ENCODE peak calls at places on chromosomes 6 and 20, in seven cellular contexts. F is IMR-90, D is PC-9, W is cardiac muscle cell, Y is PC-3, O is GM20000, P is WERI-Rb-1. S is an unnamed sample.

GRCh38 chr20:568097-568864 is 24.7 kb upstream of the CSNK2A1 start:
- DNase-seq in P (peak), Y (no peak), W (peak), D (no peak), F (no peak), O (no peak), S (no peak)

GRCh38 chr20:63956664-63957003 is 418 bp upstream of the UCKL1 start:
- DNase-seq in Y (peak), W (no peak), O (no peak), D (no peak), F (no peak), P (no peak), S (no peak)

GRCh38 chr6:154071236-154071635 is 32.2 kb downstream of the OPRM1 start:
- DNase-seq in D (no peak), O (no peak), Y (no peak), F (no peak), P (no peak), W (no peak), S (no peak)

GRCh38 chr6:139627091-139627490 is 252.6 kb upstream of the CITED2 start:
- DNase-seq in W (no peak), D (no peak), P (no peak), Y (no peak), F (no peak), O (no peak), S (no peak)

GRCh38 chr20:36491901-36492617 is 49.3 kb upstream of the MYL9 start:
- DNase-seq in F (no peak), Y (no peak), D (no peak), W (no peak), O (peak), P (no peak), S (no peak)

GRCh38 chr6:148508401-148509151 is 165.9 kb downstream of the SASH1 start:
- DNase-seq in Y (no peak), F (peak), O (no peak), W (no peak), D (no peak), P (no peak), S (no peak)

GRCh38 chr6:42066156-42066555 is 15.8 kb downstream of the TAF8 start:
- DNase-seq in W (no peak), P (no peak), Y (no peak), O (no peak), D (no peak), F (no peak), S (no peak)

GRCh38 chr6:5570641-5571040 is 309.3 kb downstream of the FARS2 start:
- DNase-seq in P (no peak), F (no peak), W (no peak), Y (no peak), O (no peak), D (no peak), S (no peak)

GRCh38 chr6:17039266-17039665 is 62.6 kb upstream of the STMND1 start:
- DNase-seq in O (no peak), W (no peak), Y (peak), D (no peak), F (no peak), P (no peak), S (no peak)

GRCh38 chr6:51265426-51265825 is 446.8 kb downstream of the TFAP2B start:
- DNase-seq in W (no peak), Y (no peak), P (no peak), O (no peak), F (no peak), D (no peak), S (no peak)
- TF ChIP-seq CTCF in W (no peak), Y (no peak), P (no peak), O (no peak), F (no peak), D (no peak), S (no peak)

DNA sequence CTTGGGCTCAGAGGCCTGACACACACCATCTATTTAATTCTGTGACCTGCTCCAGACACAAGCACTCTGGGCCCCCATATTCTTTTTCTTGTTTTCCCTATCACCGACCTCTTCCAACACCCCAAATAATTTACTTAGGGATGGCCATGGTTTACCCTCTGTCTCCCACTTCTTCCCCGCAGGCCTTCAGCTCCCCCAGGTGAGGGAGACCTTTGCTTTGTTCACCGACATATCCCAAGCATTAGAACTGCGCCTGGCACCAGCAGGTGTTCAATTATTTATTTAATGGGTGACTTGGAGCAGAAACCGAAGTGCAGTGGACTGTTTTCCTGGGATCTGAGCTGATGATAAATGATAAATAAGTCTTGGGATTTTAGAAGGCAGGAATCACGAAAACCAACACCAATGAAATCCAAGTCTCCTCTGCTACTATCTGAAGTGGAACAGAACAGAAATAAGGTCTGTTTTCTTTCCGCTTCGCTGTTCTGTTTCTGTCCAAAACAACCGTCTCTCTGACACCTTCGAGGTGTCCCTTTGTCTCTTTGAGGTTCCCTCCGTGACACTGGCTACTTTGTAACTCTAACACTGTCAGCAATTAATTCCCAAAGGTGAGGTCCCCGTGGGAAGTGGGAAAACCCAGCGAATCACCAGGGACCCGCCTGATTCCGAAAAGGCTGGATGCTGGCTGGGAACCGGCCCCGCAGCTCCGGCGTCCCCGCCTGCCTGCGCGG is 1.1 kb upstream of the RIN2 start:
- DNase-seq in P (no peak), F (no peak), Y (peak), O (peak), D (no peak), W (no peak), S (no peak)
- TF ChIP-seq CTCF in P (no peak), F (no peak), Y (peak), O (no peak), D (peak), W (no peak), S (no peak)

DNA sequence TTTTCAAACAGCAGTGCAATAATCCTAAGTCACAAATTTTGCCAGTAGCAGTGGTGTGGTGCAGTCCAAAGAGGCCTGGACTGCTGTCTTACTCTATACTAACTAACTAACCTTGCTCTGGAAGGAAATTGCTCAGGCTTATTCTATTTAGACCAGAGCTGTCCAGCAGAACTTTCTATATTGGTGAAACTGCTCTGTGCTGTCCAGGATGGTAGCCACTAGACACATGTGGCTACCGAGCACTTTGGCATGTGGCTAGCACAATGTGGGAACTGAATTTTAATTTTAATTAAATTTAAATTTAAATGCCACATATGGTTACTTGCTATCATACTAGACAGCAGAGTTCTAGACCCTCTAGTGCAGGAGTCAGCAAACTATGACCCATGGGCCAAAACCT is 27.1 kb upstream of the FBXO9 start:
- DNase-seq in Y (no peak), W (no peak), D (no peak), P (no peak), O (no peak), F (peak), S (no peak)
- TF ChIP-seq CTCF in Y (no peak), W (no peak), D (no peak), P (no peak), O (no peak), F (no peak), S (no peak)

GRCh38 chr6:107080036-107080435 is 35.3 kb downstream of the BEND3 start:
- DNase-seq in F (no peak), O (no peak), P (peak), Y (peak), D (no peak), W (no peak), S (no peak)
- TF ChIP-seq CTCF in F (no peak), O (no peak), P (peak), Y (no peak), D (peak), W (peak), S (peak)

DNA sequence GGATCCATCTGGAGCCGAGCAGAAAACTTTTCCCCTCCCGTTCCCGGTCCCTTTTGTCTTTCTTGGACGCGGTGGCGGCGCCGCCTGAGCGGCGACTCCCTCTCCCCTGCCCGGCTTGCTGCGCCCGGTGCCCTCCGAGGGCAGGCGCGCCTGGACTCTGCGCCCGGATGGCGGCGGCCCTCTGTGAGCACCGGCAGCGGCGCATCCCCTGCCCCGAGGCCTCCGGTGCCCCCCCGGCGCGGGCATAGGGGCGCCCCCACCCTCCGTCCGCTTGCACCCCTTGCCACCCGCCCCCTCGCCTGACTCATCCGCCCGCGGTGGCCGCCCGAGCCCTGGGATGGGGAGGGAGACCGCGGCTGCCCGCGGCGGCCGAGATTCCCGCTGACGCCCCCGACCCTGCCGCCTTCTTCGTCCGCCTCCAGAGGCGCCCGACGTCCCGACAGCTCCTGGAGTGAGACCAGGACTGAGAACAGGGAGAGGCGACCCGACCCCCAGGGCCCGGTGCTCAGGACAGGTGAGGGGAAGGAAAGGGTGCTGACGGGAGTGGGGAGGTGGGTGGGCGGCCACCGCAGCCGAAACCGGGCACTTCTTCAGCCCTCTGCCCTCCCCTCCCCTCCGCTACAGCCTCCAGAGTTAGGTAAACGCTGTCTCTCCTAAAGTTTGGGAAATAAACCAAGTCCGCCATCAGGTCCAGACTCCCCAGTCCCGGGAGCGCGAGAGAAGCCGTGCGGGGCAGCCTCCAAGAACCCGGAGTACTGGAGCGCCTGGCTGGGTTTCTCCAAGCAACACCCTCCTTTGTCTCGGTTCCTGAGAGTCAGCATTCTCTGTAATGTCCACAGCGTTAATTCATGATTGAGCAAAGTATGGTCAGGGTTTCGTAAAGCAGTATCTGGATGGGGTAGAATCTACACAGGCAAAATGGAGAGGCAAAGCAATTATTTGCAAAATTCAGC is at the start of gene TMEM200A:
- DNase-seq in O (peak), Y (no peak), F (peak), D (no peak), P (peak), W (peak), S (no peak)
- TF ChIP-seq CTCF in O (no peak), Y (peak), F (peak), D (no peak), P (peak), W (peak), S (no peak)

GRCh38 chr6:142822882-142823578 is 121.9 kb downstream of the HIVEP2 start:
- DNase-seq in F (no peak), P (peak), O (no peak), D (no peak), Y (no peak), W (peak), S (no peak)
- TF ChIP-seq CTCF in F (peak), P (peak), O (no peak), D (no peak), Y (peak), W (peak), S (peak)

GRCh38 chr6:25980935-25981334 is 18.3 kb downstream of the TRIM38 start:
- DNase-seq in O (no peak), Y (no peak), P (no peak), D (no peak), F (no peak), W (no peak), S (no peak)
- TF ChIP-seq CTCF in O (no peak), Y (no peak), P (no peak), D (no peak), F (no peak), W (no peak), S (no peak)

DNA sequence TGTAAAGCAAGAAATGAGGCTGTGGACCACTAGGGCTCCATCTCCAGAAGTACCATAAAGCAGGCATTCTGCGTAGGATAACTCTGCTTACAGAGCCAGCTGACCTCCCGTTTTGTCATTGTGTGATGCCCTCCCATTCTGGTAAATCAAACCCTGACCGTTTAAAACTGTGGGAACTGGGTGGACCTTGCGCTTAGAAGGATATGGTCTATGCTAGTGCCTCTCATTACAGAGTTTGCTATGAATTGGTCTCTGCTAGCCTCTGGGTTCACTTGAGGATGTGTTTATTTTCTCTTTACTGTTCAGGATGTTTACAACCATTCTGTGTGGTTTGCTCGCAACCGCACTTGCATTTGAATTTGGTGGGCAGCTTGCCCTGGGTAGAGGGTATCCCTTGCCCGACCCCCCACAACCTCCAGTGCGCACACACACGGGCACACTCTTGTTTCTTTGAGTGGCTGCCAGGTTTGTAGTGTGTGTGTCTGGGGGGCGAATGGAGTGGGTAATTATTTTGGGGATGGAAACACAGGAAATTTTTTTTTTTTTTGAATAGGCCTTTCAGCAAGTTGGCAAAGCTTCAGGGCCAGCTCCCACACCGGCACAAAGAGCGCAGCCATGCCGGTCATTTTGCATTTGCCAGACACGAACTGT is 198.3 kb downstream of the JARID2 start:
- DNase-seq in P (no peak), D (no peak), W (no peak), F (peak), O (no peak), Y (no peak), S (no peak)
- TF ChIP-seq CTCF in P (no peak), D (no peak), W (no peak), F (no peak), O (no peak), Y (no peak), S (no peak)

S was measured in epithelial cell of proximal tubule.